ENCODE peak calls at places on chromosome 7, in ten cellular contexts. J is sigmoid colon, Y is OCI-LY7, D is A549, Z is H9, V is psoas muscle, U is epithelial cell of prostate, W is SK-N-SH, O is small intestine, B is right cardiac atrium. R is an unnamed sample.

GRCh38 chr7:85405503-85405902 is 218.6 kb upstream of the SEMA3D start:
- DNase-seq in W (no peak), D (no peak), O (no peak), Y (no peak), V (no peak), Z (no peak), B (no peak), U (no peak), J (no peak), R (no peak)

GRCh38 chr7:44292876-44293560 is 32.4 kb downstream of the CAMK2B start:
- DNase-seq in V (no peak), B (no peak), O (no peak), J (peak), U (no peak), Y (no peak), W (no peak), Z (no peak), D (no peak), R (peak)

GRCh38 chr7:127594490-127594889 is 954 bp downstream of the FSCN3 start:
- DNase-seq in Y (no peak), V (no peak), B (no peak), O (peak), J (no peak), Z (no peak), U (no peak), D (no peak), W (no peak), R (no peak)

GRCh38 chr7:157951300-157952049 is 614.7 kb downstream of the DNAJB6 start:
- DNase-seq in J (no peak), Z (peak), O (no peak), D (no peak), V (no peak), W (no peak), B (no peak), Y (no peak), U (no peak), R (no peak)

GRCh38 chr7:142323706-142324105 is 65.8 kb upstream of the PRSS58 start:
- DNase-seq in O (peak), W (peak), Y (peak), J (no peak), Z (peak), U (no peak), B (peak), V (peak), D (peak), R (no peak)

GRCh38 chr7:2982831-2983230 is 60.8 kb downstream of the CARD11 start:
- DNase-seq in V (no peak), Y (peak), D (no peak), O (peak), W (no peak), Z (no peak), B (no peak), U (no peak), J (no peak), R (no peak)

GRCh38 chr7:108613147-108613948 is 43.7 kb downstream of the DNAJB9 start:
- DNase-seq in V (no peak), B (no peak), O (peak), D (peak), Y (peak), W (peak), J (no peak), Z (no peak), U (no peak), R (no peak)

GRCh38 chr7:132430863-132431822 is 145.1 kb downstream of the PLXNA4 start:
- DNase-seq in V (no peak), D (peak), Y (no peak), Z (no peak), J (peak), W (peak), O (peak), U (peak), B (peak), R (peak)

GRCh38 chr7:95933618-95934017 is 161.3 kb downstream of the DYNC1I1 start:
- DNase-seq in O (no peak), B (no peak), U (no peak), D (no peak), V (no peak), Z (no peak), Y (no peak), J (no peak), W (no peak), R (no peak)

GRCh38 chr7:21617916-21618390 is 75.1 kb downstream of the DNAH11 start:
- DNase-seq in Z (no peak), Y (no peak), U (peak), J (peak), D (peak), W (no peak), O (no peak), V (peak), B (peak), R (peak)

GRCh38 chr7:42432644-42433043 is 195.6 kb upstream of the GLI3 start:
- DNase-seq in Y (no peak), D (no peak), J (no peak), V (no peak), Z (no peak), O (peak), U (no peak), B (no peak), W (no peak), R (no peak)

GRCh38 chr7:106767498-106768323 is 97.4 kb upstream of the PIK3CG start:
- DNase-seq in D (no peak), Y (peak), W (no peak), U (no peak), O (peak), B (no peak), J (no peak), Z (no peak), V (no peak), R (no peak)

GRCh38 chr7:80392229-80393169 is 119.4 kb downstream of the GNAT3 start:
- DNase-seq in V (no peak), W (peak), B (no peak), U (no peak), Z (no peak), D (peak), O (peak), Y (no peak), J (no peak), R (no peak)

GRCh38 chr7:22445140-22445722 is 54.8 kb downstream of the STEAP1B start:
- DNase-seq in U (no peak), D (no peak), V (peak), B (peak), Y (peak), Z (peak), O (peak), W (no peak), J (peak), R (peak)

GRCh38 chr7:27185708-27186449 is 847 bp upstream of the HOXA11 start:
- DNase-seq in Y (no peak), O (no peak), Z (peak), B (no peak), U (no peak), V (no peak), D (no peak), J (peak), W (no peak), R (peak)

GRCh38 chr7:148700693-148701092 is 2.0 kb downstream of the CUL1 start:
- DNase-seq in J (no peak), D (peak), Y (peak), U (no peak), O (peak), Z (no peak), V (no peak), W (peak), B (no peak), R (peak)

GRCh38 chr7:129279757-129280156 is 54.9 kb downstream of the AHCYL2 start:
- DNase-seq in V (no peak), U (no peak), Y (no peak), B (no peak), Z (no peak), O (no peak), J (no peak), D (no peak), W (no peak), R (no peak)

GRCh38 chr7:135193615-135194081 is 17.7 kb downstream of the WDR91 start:
- DNase-seq in J (no peak), U (no peak), D (no peak), Z (no peak), V (no peak), Y (no peak), O (no peak), B (no peak), W (no peak), R (no peak)

GRCh38 chr7:136509466-136509865 is 359.0 kb upstream of the CHRM2 start:
- DNase-seq in B (no peak), V (no peak), O (no peak), U (no peak), Z (no peak), J (no peak), Y (no peak), W (no peak), D (no peak), R (no peak)

GRCh38 chr7:8638076-8638475 is 204.7 kb downstream of the NXPH1 start:
- DNase-seq in Z (no peak), Y (no peak), W (no peak), J (no peak), D (no peak), V (no peak), B (no peak), O (no peak), U (no peak), R (no peak)

GRCh38 chr7:129698516-129699418 is 87.2 kb downstream of the NRF1 start:
- DNase-seq in W (no peak), U (no peak), Z (peak), V (no peak), J (no peak), B (no peak), O (no peak), Y (no peak), D (no peak), R (no peak)

GRCh38 chr7:99409814-99410213 is 1.0 kb downstream of the BUD31 start:
- DNase-seq in V (no peak), O (no peak), J (no peak), Z (no peak), Y (no peak), B (no peak), W (no peak), U (no peak), D (no peak), R (no peak)

GRCh38 chr7:29397398-29397797 is 166.2 kb upstream of the PRR15 start:
- DNase-seq in B (no peak), Y (no peak), U (no peak), Z (no peak), O (no peak), D (no peak), W (no peak), V (no peak), J (no peak), R (no peak)

GRCh38 chr7:28573059-28573553 is 160.8 kb downstream of the CREB5 start:
- DNase-seq in V (no peak), J (no peak), B (no peak), Y (peak), Z (no peak), W (peak), D (no peak), O (no peak), U (no peak), R (no peak)

GRCh38 chr7:129127601-129128000 is 16.9 kb upstream of the TSPAN33 start:
- DNase-seq in W (no peak), B (no peak), Y (no peak), J (no peak), D (no peak), Z (no peak), V (no peak), U (no peak), O (no peak), R (no peak)

GRCh38 chr7:29038463-29038862 is 80.3 kb upstream of the TRIL start:
- DNase-seq in U (no peak), J (no peak), D (no peak), Y (no peak), W (no peak), O (no peak), B (no peak), Z (no peak), V (no peak), R (no peak)

GRCh38 chr7:91068136-91068795 is 196.0 kb upstream of the FZD1 start:
- DNase-seq in J (no peak), O (no peak), W (no peak), U (no peak), B (no peak), Z (no peak), Y (no peak), V (no peak), D (no peak), R (no peak)

GRCh38 chr7:157136372-157136771 is 2.4 kb upstream of the UBE3C start:
- DNase-seq in V (no peak), Y (peak), O (peak), W (no peak), B (no peak), Z (no peak), U (peak), J (no peak), D (peak), R (no peak)

GRCh38 chr7:155292680-155293226 is 4.9 kb upstream of the INSIG1 start:
- DNase-seq in U (no peak), V (no peak), B (no peak), Y (no peak), W (no peak), J (no peak), O (no peak), D (no peak), Z (no peak), R (no peak)

GRCh38 chr7:155351120-155351870 is 53.6 kb downstream of the INSIG1 start:
- DNase-seq in D (no peak), W (no peak), U (no peak), Y (no peak), J (peak), O (no peak), Z (no peak), V (no peak), B (no peak), R (peak)

DNA sequence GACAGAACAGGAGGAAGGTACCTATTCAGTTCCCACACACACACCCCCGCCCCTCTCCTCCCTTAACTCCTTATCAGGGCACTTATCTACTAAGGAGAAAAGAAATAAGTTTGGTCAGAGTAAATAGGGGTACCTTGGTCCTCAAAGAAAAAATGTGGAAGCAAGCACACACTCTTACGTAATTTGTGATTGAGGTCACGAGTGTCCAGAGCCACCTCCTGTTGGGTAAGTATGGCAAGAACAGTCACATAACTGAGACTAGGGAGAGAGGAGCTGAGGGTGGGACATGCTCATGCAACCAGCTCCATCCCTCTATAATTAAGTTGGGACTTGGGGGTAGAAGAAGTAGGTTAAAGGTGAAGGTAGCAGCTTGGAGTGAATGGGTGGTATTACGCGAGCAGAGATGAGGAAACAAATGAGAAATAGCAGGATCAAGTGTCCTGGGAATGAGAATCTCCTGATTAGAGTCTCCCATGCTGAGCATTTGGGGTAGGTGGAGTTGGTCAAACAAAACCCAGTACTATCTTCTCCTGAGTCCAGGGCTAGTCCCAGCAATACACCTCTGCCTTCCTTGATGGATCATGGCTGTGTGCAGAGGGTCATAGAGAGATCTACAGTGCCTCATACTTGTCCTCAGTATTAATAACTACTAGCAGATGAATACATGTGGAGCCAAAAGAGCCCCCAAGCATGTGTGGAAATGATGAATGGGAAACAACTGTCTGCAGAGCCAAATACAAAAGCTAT is 77.1 kb downstream of the GSAP start:
- DNase-seq in O (no peak), V (no peak), J (no peak), Z (no peak), W (no peak), U (no peak), B (no peak), Y (no peak), D (peak), R (peak)
- H3K27ac ChIP-seq in O (no peak), V (peak), J (no peak), Z (no peak), W (no peak), U (no peak), B (no peak), Y (no peak), D (no peak), R (peak)

GRCh38 chr7:79185605-79186004 is 267.9 kb downstream of the MAGI2 start:
- DNase-seq in O (no peak), D (no peak), Y (no peak), U (peak), Z (no peak), J (no peak), V (no peak), B (no peak), W (no peak), R (no peak)
- H3K27ac ChIP-seq in O (no peak), D (no peak), Y (no peak), U (peak), Z (no peak), J (no peak), V (no peak), B (no peak), W (no peak), R (no peak)

DNA sequence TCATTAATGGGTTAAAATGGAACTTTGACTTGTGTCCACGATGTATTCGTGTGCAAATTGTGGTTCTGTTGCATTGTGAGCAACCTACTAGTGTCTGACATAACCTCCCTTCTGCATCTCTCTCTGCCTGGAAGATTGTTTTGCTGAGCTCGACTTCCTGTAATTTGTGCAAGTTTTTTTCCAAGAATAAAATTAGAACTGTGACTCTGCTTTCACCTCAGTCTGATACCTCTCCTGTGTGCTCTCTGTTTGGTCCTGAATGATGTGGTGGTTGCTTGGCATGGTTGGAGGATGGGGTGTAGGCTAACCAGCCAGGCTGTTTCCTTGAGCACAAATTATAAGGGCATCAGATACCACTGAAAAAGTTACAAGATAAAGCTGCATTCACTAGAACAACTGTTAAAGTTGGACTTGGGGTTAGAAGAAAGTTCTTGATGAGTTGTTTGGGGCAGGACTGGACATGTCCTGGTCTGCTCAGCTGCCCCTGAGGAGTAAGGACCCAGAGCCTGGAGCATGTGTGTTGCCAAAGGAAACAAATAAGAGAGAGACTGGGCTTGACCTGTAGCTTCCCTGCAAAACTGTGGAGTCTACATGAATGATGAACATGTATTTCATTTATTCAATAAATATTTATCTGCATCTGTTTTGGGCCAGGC is 1.9 kb upstream of the VOPP1 start:
- DNase-seq in W (no peak), V (no peak), J (no peak), D (no peak), U (peak), Z (no peak), O (no peak), B (no peak), Y (no peak), R (no peak)
- H3K27ac ChIP-seq in W (peak), V (peak), J (no peak), D (peak), U (peak), Z (no peak), O (no peak), B (no peak), Y (no peak), R (no peak)

GRCh38 chr7:104980440-104980839 is 33.6 kb upstream of the KMT2E start:
- DNase-seq in U (no peak), B (no peak), J (no peak), V (no peak), D (no peak), O (no peak), Y (no peak), Z (no peak), W (no peak), R (no peak)
- H3K27ac ChIP-seq in U (no peak), B (no peak), J (peak), V (peak), D (no peak), O (no peak), Y (no peak), Z (no peak), W (no peak), R (no peak)

DNA sequence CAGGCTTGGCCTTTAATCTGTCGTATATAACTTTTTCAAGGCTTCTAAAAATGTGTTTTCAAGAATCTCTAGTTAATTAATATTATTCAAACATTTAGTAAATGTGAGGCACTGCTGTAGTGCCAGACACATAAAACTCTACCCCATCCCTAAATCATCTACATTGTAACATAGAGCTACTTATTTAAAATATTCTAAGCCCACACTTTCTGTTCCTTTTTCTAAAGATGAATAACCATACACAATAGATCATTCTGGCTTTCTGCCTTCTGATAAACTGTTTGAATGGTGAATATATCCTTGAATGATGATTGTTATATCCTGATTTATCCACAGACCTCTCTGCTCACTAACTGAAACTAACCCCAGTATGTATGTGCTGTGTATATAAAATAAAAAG is 41.4 kb downstream of the BRAF start:
- DNase-seq in O (no peak), W (no peak), V (no peak), B (no peak), J (no peak), Z (no peak), D (no peak), Y (no peak), U (no peak), R (no peak)
- H3K27ac ChIP-seq in O (no peak), W (no peak), V (no peak), B (no peak), J (no peak), Z (no peak), D (no peak), Y (no peak), U (no peak), R (no peak)

DNA sequence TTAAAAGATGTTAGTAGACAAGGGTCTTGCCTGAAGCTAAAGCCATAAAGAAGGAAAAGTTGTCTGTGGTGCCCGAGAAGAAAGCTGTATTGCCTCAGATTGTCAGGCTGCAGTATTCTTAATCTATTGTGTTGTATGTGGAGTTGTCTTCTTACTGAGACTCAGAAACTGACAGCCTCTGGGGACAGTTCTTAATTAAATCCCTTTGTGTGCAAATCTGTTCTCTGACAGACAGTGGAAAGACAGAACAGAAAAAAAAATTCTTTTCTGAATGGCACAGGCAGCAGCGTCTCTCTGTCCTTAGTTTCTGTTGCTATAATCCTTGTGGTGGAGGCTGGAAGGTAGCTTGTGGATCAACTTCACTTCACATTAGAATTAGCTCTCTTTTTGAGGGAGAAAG is 16.8 kb downstream of the VWC2 start:
- DNase-seq in O (no peak), U (no peak), Z (no peak), B (no peak), V (no peak), W (no peak), Y (peak), D (no peak), J (no peak), R (no peak)
- H3K27ac ChIP-seq in O (no peak), U (no peak), Z (no peak), B (no peak), V (no peak), W (no peak), Y (peak), D (no peak), J (no peak), R (no peak)

GRCh38 chr7:116354546-116355422 is 144.4 kb downstream of the TES start:
- DNase-seq in J (peak), B (peak), V (peak), D (peak), O (peak), W (peak), U (peak), Y (no peak), Z (peak), R (no peak)
- H3K27ac ChIP-seq in J (peak), B (peak), V (peak), D (peak), O (no peak), W (peak), U (peak), Y (no peak), Z (no peak), R (peak)

GRCh38 chr7:47792521-47793121 is 155.6 kb downstream of the PKD1L1 start:
- DNase-seq in U (no peak), B (no peak), Z (no peak), V (no peak), J (no peak), O (peak), W (no peak), D (peak), Y (peak), R (no peak)
- H3K27ac ChIP-seq in U (no peak), B (no peak), Z (no peak), V (no peak), J (no peak), O (no peak), W (no peak), D (peak), Y (no peak), R (no peak)

R was measured in left lung.